ENCODE peak calls at places on chromosomes 12 and 14, in ten cellular contexts. One of them, this sample, is unnamed.

GRCh38 chr14:89503458-89503996 is 86.5 kb upstream of the FOXN3 start:
- DNase-seq in brain microvascular endothelial cell: no peak
- DNase-seq in AG10803: no peak
- DNase-seq in AG09309: no peak
- DNase-seq in endodermal cell: no peak
- DNase-seq in left ventricle myocardium inferior: no peak
- DNase-seq in uterus: no peak
- DNase-seq in progenitor cell of endocrine pancreas: no peak
- DNase-seq in AG04450: no peak
- DNase-seq in adrenal gland: no peak
- DNase-seq in this sample: no peak

GRCh38 chr12:40691913-40692616 is at the start of gene CNTN1:
- DNase-seq in brain microvascular endothelial cell: peak
- DNase-seq in AG10803: peak
- DNase-seq in AG09309: no peak
- DNase-seq in endodermal cell: peak
- DNase-seq in left ventricle myocardium inferior: peak
- DNase-seq in uterus: peak
- DNase-seq in progenitor cell of endocrine pancreas: peak
- DNase-seq in AG04450: no peak
- DNase-seq in adrenal gland: peak
- DNase-seq in this sample: peak

GRCh38 chr14:105223260-105223659 is 25.1 kb upstream of the BTBD6 start:
- DNase-seq in brain microvascular endothelial cell: no peak
- DNase-seq in AG10803: no peak
- DNase-seq in AG09309: no peak
- DNase-seq in endodermal cell: no peak
- DNase-seq in left ventricle myocardium inferior: no peak
- DNase-seq in uterus: no peak
- DNase-seq in progenitor cell of endocrine pancreas: no peak
- DNase-seq in AG04450: no peak
- DNase-seq in adrenal gland: no peak
- DNase-seq in this sample: no peak

GRCh38 chr12:49930515-49931288 is 19.8 kb upstream of the AQP2 start:
- DNase-seq in brain microvascular endothelial cell: peak
- DNase-seq in AG10803: peak
- DNase-seq in AG09309: no peak
- DNase-seq in endodermal cell: no peak
- DNase-seq in left ventricle myocardium inferior: no peak
- DNase-seq in uterus: no peak
- DNase-seq in progenitor cell of endocrine pancreas: no peak
- DNase-seq in AG04450: no peak
- DNase-seq in adrenal gland: no peak
- DNase-seq in this sample: peak

GRCh38 chr14:77838756-77839565 is 39.1 kb downstream of the ADCK1 start:
- DNase-seq in brain microvascular endothelial cell: no peak
- DNase-seq in AG10803: no peak
- DNase-seq in AG09309: no peak
- DNase-seq in endodermal cell: peak
- DNase-seq in left ventricle myocardium inferior: no peak
- DNase-seq in uterus: no peak
- DNase-seq in progenitor cell of endocrine pancreas: no peak
- DNase-seq in AG04450: no peak
- DNase-seq in adrenal gland: no peak
- DNase-seq in this sample: no peak

GRCh38 chr12:27868165-27868564 is 88.1 kb upstream of the MANSC4 start:
- DNase-seq in brain microvascular endothelial cell: peak
- DNase-seq in AG10803: peak
- DNase-seq in AG09309: peak
- DNase-seq in endodermal cell: no peak
- DNase-seq in left ventricle myocardium inferior: no peak
- DNase-seq in uterus: no peak
- DNase-seq in progenitor cell of endocrine pancreas: no peak
- DNase-seq in AG04450: peak
- DNase-seq in adrenal gland: no peak
- DNase-seq in this sample: peak

GRCh38 chr14:68523326-68523610 is 269.6 kb downstream of the ZFP36L1 start:
- DNase-seq in brain microvascular endothelial cell: no peak
- DNase-seq in AG10803: no peak
- DNase-seq in AG09309: no peak
- DNase-seq in endodermal cell: peak
- DNase-seq in left ventricle myocardium inferior: no peak
- DNase-seq in uterus: no peak
- DNase-seq in progenitor cell of endocrine pancreas: no peak
- DNase-seq in AG04450: no peak
- DNase-seq in adrenal gland: no peak
- DNase-seq in this sample: no peak

GRCh38 chr12:42273706-42274105 is 35.7 kb upstream of the YAF2 start:
- DNase-seq in brain microvascular endothelial cell: no peak
- DNase-seq in AG10803: no peak
- DNase-seq in AG09309: no peak
- DNase-seq in endodermal cell: no peak
- DNase-seq in left ventricle myocardium inferior: no peak
- DNase-seq in uterus: no peak
- DNase-seq in progenitor cell of endocrine pancreas: no peak
- DNase-seq in AG04450: no peak
- DNase-seq in adrenal gland: no peak
- DNase-seq in this sample: no peak

GRCh38 chr12:117096643-117097042 is 2.6 kb downstream of the TESC start:
- DNase-seq in brain microvascular endothelial cell: no peak
- DNase-seq in AG10803: no peak
- DNase-seq in AG09309: no peak
- DNase-seq in endodermal cell: peak
- DNase-seq in left ventricle myocardium inferior: no peak
- DNase-seq in uterus: no peak
- DNase-seq in progenitor cell of endocrine pancreas: no peak
- DNase-seq in AG04450: no peak
- DNase-seq in adrenal gland: peak
- DNase-seq in this sample: no peak

GRCh38 chr12:110768960-110769359 is 26.3 kb upstream of the PPP1CC start:
- DNase-seq in brain microvascular endothelial cell: no peak
- DNase-seq in AG10803: no peak
- DNase-seq in AG09309: no peak
- DNase-seq in endodermal cell: no peak
- DNase-seq in left ventricle myocardium inferior: no peak
- DNase-seq in uterus: no peak
- DNase-seq in progenitor cell of endocrine pancreas: no peak
- DNase-seq in AG04450: no peak
- DNase-seq in adrenal gland: no peak
- DNase-seq in this sample: no peak

GRCh38 chr12:60271816-60272215 is 676.0 kb downstream of the SLC16A7 start:
- DNase-seq in brain microvascular endothelial cell: no peak
- DNase-seq in AG10803: no peak
- DNase-seq in AG09309: no peak
- DNase-seq in endodermal cell: no peak
- DNase-seq in left ventricle myocardium inferior: no peak
- DNase-seq in uterus: no peak
- DNase-seq in progenitor cell of endocrine pancreas: no peak
- DNase-seq in AG04450: no peak
- DNase-seq in adrenal gland: no peak
- DNase-seq in this sample: no peak

GRCh38 chr12:19967486-19967885 is 400.9 kb upstream of the PDE3A start:
- DNase-seq in brain microvascular endothelial cell: peak
- DNase-seq in AG10803: peak
- DNase-seq in AG09309: peak
- DNase-seq in endodermal cell: no peak
- DNase-seq in left ventricle myocardium inferior: no peak
- DNase-seq in uterus: no peak
- DNase-seq in progenitor cell of endocrine pancreas: no peak
- DNase-seq in AG04450: peak
- DNase-seq in adrenal gland: no peak
- DNase-seq in this sample: no peak

GRCh38 chr14:102075155-102075554 is 11.7 kb downstream of the HSP90AA1 start:
- DNase-seq in brain microvascular endothelial cell: no peak
- DNase-seq in AG10803: no peak
- DNase-seq in AG09309: no peak
- DNase-seq in endodermal cell: no peak
- DNase-seq in left ventricle myocardium inferior: no peak
- DNase-seq in uterus: no peak
- DNase-seq in progenitor cell of endocrine pancreas: no peak
- DNase-seq in AG04450: no peak
- DNase-seq in adrenal gland: no peak
- DNase-seq in this sample: no peak

DNA sequence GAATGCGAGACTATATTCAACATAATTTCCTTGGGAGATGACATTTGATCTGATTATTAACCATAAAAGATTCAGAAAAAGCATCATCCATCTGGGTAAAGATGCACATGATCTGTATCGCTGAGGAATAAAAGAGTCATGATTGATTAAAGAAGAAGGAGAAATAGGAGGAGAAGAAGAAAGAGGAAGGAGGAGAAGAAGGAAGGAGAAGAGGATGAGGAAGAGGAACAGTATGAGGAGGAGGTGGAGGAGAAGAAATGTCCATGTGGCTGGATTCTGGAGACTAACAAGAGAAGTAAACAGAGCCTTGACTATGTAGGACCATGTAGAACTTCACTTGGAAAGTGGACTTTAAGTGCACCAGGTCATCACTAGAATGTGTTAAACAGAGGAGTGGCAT is 947.4 kb downstream of the LRFN5 start:
- DNase-seq in brain microvascular endothelial cell: no peak
- DNase-seq in AG10803: no peak
- DNase-seq in AG09309: no peak
- DNase-seq in endodermal cell: no peak
- DNase-seq in left ventricle myocardium inferior: no peak
- DNase-seq in uterus: no peak
- DNase-seq in progenitor cell of endocrine pancreas: no peak
- DNase-seq in AG04450: no peak
- DNase-seq in adrenal gland: no peak
- DNase-seq in this sample: no peak
- TF ChIP-seq CTCF in brain microvascular endothelial cell: no peak
- TF ChIP-seq CTCF in AG10803: no peak
- TF ChIP-seq CTCF in AG09309: no peak
- TF ChIP-seq CTCF in endodermal cell: no peak
- TF ChIP-seq CTCF in left ventricle myocardium inferior: no peak
- TF ChIP-seq CTCF in uterus: no peak
- TF ChIP-seq CTCF in progenitor cell of endocrine pancreas: no peak
- TF ChIP-seq CTCF in AG04450: no peak
- TF ChIP-seq CTCF in adrenal gland: no peak
- TF ChIP-seq CTCF in this sample: no peak

GRCh38 chr14:23078692-23079116 is 16.2 kb downstream of the ACIN1 start:
- DNase-seq in brain microvascular endothelial cell: peak
- DNase-seq in AG10803: peak
- DNase-seq in AG09309: peak
- DNase-seq in endodermal cell: no peak
- DNase-seq in left ventricle myocardium inferior: no peak
- DNase-seq in uterus: peak
- DNase-seq in progenitor cell of endocrine pancreas: no peak
- DNase-seq in AG04450: peak
- DNase-seq in adrenal gland: peak
- DNase-seq in this sample: peak

GRCh38 chr14:23079716-23080115 is 15.2 kb downstream of the ACIN1 start:
- DNase-seq in brain microvascular endothelial cell: no peak
- DNase-seq in AG10803: peak
- DNase-seq in AG09309: no peak
- DNase-seq in endodermal cell: no peak
- DNase-seq in left ventricle myocardium inferior: no peak
- DNase-seq in uterus: no peak
- DNase-seq in progenitor cell of endocrine pancreas: no peak
- DNase-seq in AG04450: no peak
- DNase-seq in adrenal gland: no peak
- DNase-seq in this sample: no peak

GRCh38 chr14:23077962-23078361 is 17.0 kb downstream of the ACIN1 start:
- DNase-seq in brain microvascular endothelial cell: no peak
- DNase-seq in AG10803: no peak
- DNase-seq in AG09309: no peak
- DNase-seq in endodermal cell: no peak
- DNase-seq in left ventricle myocardium inferior: no peak
- DNase-seq in uterus: no peak
- DNase-seq in progenitor cell of endocrine pancreas: no peak
- DNase-seq in AG04450: no peak
- DNase-seq in adrenal gland: no peak
- DNase-seq in this sample: no peak

GRCh38 chr14:23074906-23075305 is 17.6 kb upstream of the CDH24 start:
- DNase-seq in brain microvascular endothelial cell: no peak
- DNase-seq in AG10803: no peak
- DNase-seq in AG09309: no peak
- DNase-seq in endodermal cell: no peak
- DNase-seq in left ventricle myocardium inferior: no peak
- DNase-seq in uterus: no peak
- DNase-seq in progenitor cell of endocrine pancreas: no peak
- DNase-seq in AG04450: no peak
- DNase-seq in adrenal gland: no peak
- DNase-seq in this sample: no peak

DNA sequence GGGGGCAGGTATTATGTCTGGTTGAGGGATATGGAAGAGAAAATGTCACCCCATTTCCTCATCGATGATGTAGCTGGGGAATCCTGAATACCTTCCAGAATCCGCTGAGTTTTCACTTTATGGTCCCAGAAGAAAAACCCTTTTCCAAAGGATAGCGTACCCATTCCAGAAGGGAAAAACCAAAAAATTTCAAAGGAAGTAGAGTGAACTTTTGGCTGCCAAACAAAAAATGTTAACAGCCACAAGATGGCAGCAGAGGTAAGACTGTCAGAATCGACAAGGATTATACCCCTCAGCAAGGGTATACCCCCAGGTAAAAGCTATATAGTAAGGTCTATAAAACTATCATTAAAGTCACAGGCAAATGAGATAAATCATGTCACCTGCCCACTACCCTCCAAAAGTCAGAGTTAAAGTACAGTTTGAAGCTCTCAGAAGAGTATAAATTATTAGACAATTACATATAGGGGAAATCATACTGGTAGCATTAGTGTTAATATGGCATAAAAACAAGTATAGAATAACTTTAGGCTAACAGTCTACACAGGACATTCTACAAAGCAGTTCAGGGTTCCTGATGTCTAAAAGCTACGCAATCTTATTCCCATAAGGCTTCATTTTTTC is 18.0 kb downstream of the ACIN1 start:
- DNase-seq in brain microvascular endothelial cell: no peak
- DNase-seq in AG10803: no peak
- DNase-seq in AG09309: no peak
- DNase-seq in endodermal cell: peak
- DNase-seq in left ventricle myocardium inferior: no peak
- DNase-seq in uterus: no peak
- DNase-seq in progenitor cell of endocrine pancreas: no peak
- DNase-seq in AG04450: no peak
- DNase-seq in adrenal gland: no peak
- DNase-seq in this sample: no peak
- TF ChIP-seq CTCF in brain microvascular endothelial cell: peak
- TF ChIP-seq CTCF in AG10803: peak
- TF ChIP-seq CTCF in AG09309: peak
- TF ChIP-seq CTCF in endodermal cell: peak
- TF ChIP-seq CTCF in left ventricle myocardium inferior: peak
- TF ChIP-seq CTCF in uterus: peak
- TF ChIP-seq CTCF in progenitor cell of endocrine pancreas: peak
- TF ChIP-seq CTCF in AG04450: peak
- TF ChIP-seq CTCF in adrenal gland: peak
- TF ChIP-seq CTCF in this sample: peak

GRCh38 chr14:95850429-95850828 is 26.2 kb upstream of the TUNAR start:
- DNase-seq in brain microvascular endothelial cell: no peak
- DNase-seq in AG10803: no peak
- DNase-seq in AG09309: no peak
- DNase-seq in endodermal cell: no peak
- DNase-seq in left ventricle myocardium inferior: no peak
- DNase-seq in uterus: no peak
- DNase-seq in progenitor cell of endocrine pancreas: no peak
- DNase-seq in AG04450: no peak
- DNase-seq in adrenal gland: no peak
- DNase-seq in this sample: no peak
- TF ChIP-seq CTCF in brain microvascular endothelial cell: no peak
- TF ChIP-seq CTCF in AG10803: no peak
- TF ChIP-seq CTCF in AG09309: no peak
- TF ChIP-seq CTCF in endodermal cell: peak
- TF ChIP-seq CTCF in left ventricle myocardium inferior: no peak
- TF ChIP-seq CTCF in uterus: no peak
- TF ChIP-seq CTCF in progenitor cell of endocrine pancreas: no peak
- TF ChIP-seq CTCF in AG04450: no peak
- TF ChIP-seq CTCF in adrenal gland: no peak
- TF ChIP-seq CTCF in this sample: no peak

GRCh38 chr12:93060666-93061413 is 131.7 kb upstream of the EEA1 start:
- DNase-seq in brain microvascular endothelial cell: peak
- DNase-seq in AG10803: peak
- DNase-seq in AG09309: no peak
- DNase-seq in endodermal cell: peak
- DNase-seq in left ventricle myocardium inferior: no peak
- DNase-seq in uterus: peak
- DNase-seq in progenitor cell of endocrine pancreas: no peak
- DNase-seq in AG04450: peak
- DNase-seq in adrenal gland: no peak
- DNase-seq in this sample: peak
- TF ChIP-seq CTCF in brain microvascular endothelial cell: peak
- TF ChIP-seq CTCF in AG10803: peak
- TF ChIP-seq CTCF in AG09309: peak
- TF ChIP-seq CTCF in endodermal cell: peak
- TF ChIP-seq CTCF in left ventricle myocardium inferior: peak
- TF ChIP-seq CTCF in uterus: no peak
- TF ChIP-seq CTCF in progenitor cell of endocrine pancreas: no peak
- TF ChIP-seq CTCF in AG04450: peak
- TF ChIP-seq CTCF in adrenal gland: no peak
- TF ChIP-seq CTCF in this sample: no peak